ENCODE peak calls at places on chromosomes 12 and 14, in seven cellular contexts. I is body of pancreas; Y is right lobe of liver; S is stomach; H is upper lobe of left lung; G is naive thymus-derived CD4-positive, alpha-beta T cell; O is CD8-positive, alpha-beta T cell. M is an unnamed sample.
A peak's percentile ranks its signal among the peaks of the same experiment; 100 is the strongest.

GRCh38 chr12:6426882-6427671 is 17.7 kb upstream of the CD27 start:
- DNase-seq in S (peak; percentile 34), H (no peak), Y (peak; percentile 31), G (peak; percentile 84), O (peak; percentile 91), I (no peak), M (peak; percentile 80)

GRCh38 chr12:47080725-47081502 is 1.2 kb upstream of the AMIGO2 start:
- DNase-seq in O (peak; percentile 54), G (peak; percentile 43), H (peak; percentile 89), S (peak; percentile 50), I (peak; percentile 46), Y (peak; percentile 57), M (peak; percentile 37)

GRCh38 chr12:57638096-57638495 is 5.1 kb upstream of the B4GALNT1 start:
- DNase-seq in G (no peak), I (no peak), O (no peak), S (no peak), H (no peak), Y (no peak), M (no peak)

GRCh38 chr12:16187684-16188083 is 89.8 kb downstream of the SLC15A5 start:
- DNase-seq in S (no peak), O (no peak), I (no peak), Y (no peak), G (no peak), H (no peak), M (no peak)

GRCh38 chr14:23300687-23301223 is 1.9 kb downstream of the PPP1R3E start:
- DNase-seq in S (no peak), Y (peak; percentile 62), H (no peak), I (peak; percentile 35), O (no peak), G (peak; percentile 13), M (no peak)

GRCh38 chr14:104864267-104865068 is 600 bp upstream of the CEP170B start:
- DNase-seq in I (peak; percentile 81), S (peak; percentile 88), Y (peak; percentile 96), G (no peak), H (peak; percentile 91), O (no peak), M (no peak)

GRCh38 chr12:52044284-52044983 is 6.8 kb upstream of the NR4A1 start:
- DNase-seq in I (peak; percentile 86), S (peak; percentile 91), H (peak; percentile 89), Y (peak; percentile 88), G (no peak), O (no peak), M (no peak)

GRCh38 chr14:72104011-72104613 is 171.9 kb downstream of the RGS6 start:
- DNase-seq in Y (no peak), I (peak; percentile 13), O (no peak), H (no peak), G (no peak), S (no peak), M (peak; percentile 11)

GRCh38 chr12:11729008-11729407 is 79.5 kb downstream of the ETV6 start:
- DNase-seq in H (no peak), G (no peak), I (peak; percentile 95), O (no peak), Y (no peak), S (peak; percentile 83), M (no peak)

GRCh38 chr12:44582521-44582920 is 293.6 kb downstream of the NELL2 start:
- DNase-seq in O (no peak), Y (no peak), G (no peak), H (no peak), S (no peak), I (no peak), M (no peak)

GRCh38 chr14:54593860-54594259 is 26.9 kb downstream of the SAMD4A start:
- DNase-seq in H (no peak), O (no peak), I (no peak), Y (no peak), G (no peak), S (no peak), M (no peak)

GRCh38 chr14:44847910-44848309 is 113.8 kb downstream of the KLHL28 start:
- DNase-seq in G (no peak), S (no peak), H (no peak), I (no peak), Y (no peak), O (no peak), M (no peak)

GRCh38 chr14:68143341-68143807 is 323.8 kb downstream of the RAD51B start:
- DNase-seq in O (no peak), S (peak; percentile 45), G (no peak), I (peak; percentile 88), Y (peak; percentile 53), H (no peak), M (no peak)

GRCh38 chr12:38892976-38893375 is 12.4 kb downstream of the CPNE8 start:
- DNase-seq in O (no peak), I (no peak), Y (no peak), G (no peak), S (no peak), H (no peak), M (no peak)

GRCh38 chr12:68349921-68350606 is 17.9 kb upstream of the MDM1 start:
- DNase-seq in O (no peak), H (no peak), I (no peak), Y (no peak), S (no peak), G (no peak), M (no peak)

GRCh38 chr14:72753879-72754400 is 140.0 kb downstream of the DPF3 start:
- DNase-seq in Y (no peak), H (no peak), G (no peak), I (no peak), S (no peak), O (no peak), M (no peak)

GRCh38 chr14:100871234-100872186 is 32.0 kb downstream of the RTL1 start:
- DNase-seq in Y (no peak), H (no peak), G (no peak), O (no peak), I (no peak), S (no peak), M (no peak)

GRCh38 chr12:32377344-32378000 is 21.9 kb upstream of the FGD4 start:
- DNase-seq in Y (no peak), S (no peak), G (no peak), O (no peak), I (no peak), H (no peak), M (no peak)

GRCh38 chr14:96086574-96087077 is 47.5 kb downstream of the C14orf132 start:
- DNase-seq in S (no peak), O (no peak), Y (peak; percentile 36), G (no peak), I (no peak), H (peak; percentile 51), M (no peak)

GRCh38 chr14:80634106-80634758 is 307.3 kb downstream of the CEP128 start:
- DNase-seq in S (no peak), H (no peak), Y (no peak), G (no peak), O (no peak), I (no peak), M (no peak)

GRCh38 chr12:80412343-80412953 is 31.6 kb upstream of the PTPRQ start:
- DNase-seq in G (no peak), I (peak; percentile 13), H (no peak), Y (no peak), O (no peak), S (no peak), M (no peak)

GRCh38 chr14:21236948-21237797 is 32.1 kb downstream of the HNRNPC start:
- DNase-seq in Y (no peak), S (no peak), G (peak; percentile 23), O (no peak), I (no peak), H (no peak), M (no peak)
- H3K4me1 ChIP-seq in Y (no peaks in the 10 kb centered on the region), S (peaks cover 100% of the 10 kb centered on the region), G (peaks cover 73% of the 10 kb centered on the region), O (peaks cover 85% of the 10 kb centered on the region), I (peaks cover 79% of the 10 kb centered on the region), H (peaks cover 51% of the 10 kb centered on the region), M (peaks cover 74% of the 10 kb centered on the region)

DNA sequence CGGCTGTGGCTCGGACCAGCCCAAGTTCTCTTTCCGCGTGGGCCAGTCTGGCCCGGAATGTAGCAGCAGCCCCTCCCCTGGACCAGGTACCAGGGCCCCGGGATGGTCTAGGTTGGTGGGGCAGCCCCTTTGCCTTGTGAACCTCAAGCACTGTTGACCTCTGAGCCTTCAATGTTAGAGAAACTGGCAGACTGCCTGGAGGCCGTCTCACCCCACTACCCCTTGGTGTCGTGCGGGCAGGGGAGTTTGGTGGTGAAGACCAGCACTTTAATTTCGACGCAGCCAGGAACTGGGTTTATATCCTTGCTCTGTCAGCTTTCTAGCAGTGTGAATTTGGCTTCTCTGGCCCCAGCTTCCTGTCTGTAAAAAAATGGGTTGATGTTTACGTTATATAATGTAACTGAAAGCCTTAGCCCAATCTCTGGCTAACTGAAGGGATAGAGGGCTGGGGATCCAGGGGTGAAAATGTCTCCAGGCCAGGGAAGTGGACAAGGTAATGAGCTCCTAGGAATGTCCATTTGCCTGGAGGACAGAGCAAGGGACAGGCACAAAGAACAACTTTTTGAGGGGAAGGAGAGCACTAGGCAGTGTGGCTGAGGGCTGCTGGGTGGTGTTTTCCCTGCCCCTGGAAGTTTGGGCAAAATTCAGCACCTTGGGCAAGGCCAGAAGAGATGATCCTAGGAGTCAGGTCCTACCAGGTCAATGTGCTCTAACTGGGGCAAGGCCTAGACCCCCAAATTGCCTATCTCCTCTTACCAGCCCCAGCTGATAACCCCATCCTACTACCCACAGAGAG is 11.4 kb downstream of the MCRS1 start:
- DNase-seq in Y (no peak), G (no peak), I (no peak), S (no peak), O (no peak), H (no peak), M (no peak)
- H3K4me3 ChIP-seq in Y (no peak overlapping the region), G (no peak overlapping the region), I (no peak overlapping the region), S (no peak overlapping the region), O (no peak overlapping the region), H (no peak overlapping the region), M (no peak overlapping the region)

DNA sequence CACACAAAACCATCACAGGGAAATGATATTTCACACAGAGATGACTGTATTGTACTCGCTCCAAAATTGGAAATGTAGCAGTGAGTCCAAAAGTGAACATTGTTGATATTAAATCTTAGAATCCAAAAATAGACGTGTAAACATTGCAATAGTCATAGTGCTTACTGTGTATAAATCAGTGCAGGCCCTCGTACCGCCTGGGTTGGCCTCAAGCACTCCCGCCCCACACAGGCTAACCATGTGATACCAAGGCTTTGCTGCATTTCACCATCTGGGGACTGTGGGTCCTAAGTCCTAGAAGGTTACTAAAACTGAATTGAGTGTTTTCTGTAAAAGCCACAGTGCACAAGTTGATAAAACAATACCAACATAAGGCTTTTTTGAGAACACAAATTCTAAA is 107.3 kb downstream of the PPP2R5E start:
- DNase-seq in S (peak; percentile 72), G (no peak), H (no peak), I (peak; percentile 78), Y (peak; percentile 88), O (no peak), M (no peak)
- H3K4me1 ChIP-seq in S (peaks cover 95% of the 10 kb centered on the region), G (peaks cover 19% of the 10 kb centered on the region), H (peaks cover 49% of the 10 kb centered on the region), I (peaks cover 49% of the 10 kb centered on the region), Y (no peaks in the 10 kb centered on the region), O (peaks cover 42% of the 10 kb centered on the region), M (peaks cover 53% of the 10 kb centered on the region)

GRCh38 chr12:9933966-9934365 is 1.8 kb upstream of the CLEC2A start:
- DNase-seq in S (no peak), H (no peak), Y (no peak), I (no peak), O (no peak), G (no peak), M (no peak)

GRCh38 chr12:9936597-9936996 is 4.4 kb upstream of the CLEC2A start:
- DNase-seq in H (no peak), S (no peak), I (no peak), G (no peak), O (no peak), Y (no peak), M (no peak)

GRCh38 chr12:9931245-9931644 is 925 bp downstream of the CLEC2A start:
- DNase-seq in I (no peak), H (no peak), Y (no peak), G (no peak), O (no peak), S (no peak), M (no peak)

GRCh38 chr12:9932270-9932669 is at the start of gene CLEC2A:
- DNase-seq in Y (no peak), I (no peak), S (no peak), G (no peak), H (no peak), O (no peak), M (no peak)

GRCh38 chr12:9935026-9935425 is 2.9 kb upstream of the CLEC2A start:
- DNase-seq in G (no peak), S (no peak), H (no peak), Y (no peak), O (no peak), I (no peak), M (no peak)
- H3K4me3 ChIP-seq in G (no peak overlapping the region), S (no peak overlapping the region), H (no peak overlapping the region), Y (no peak overlapping the region), O (no peak overlapping the region), I (no peak overlapping the region), M (no peak overlapping the region)